ENCODE peak calls at places on chromosomes 2 and 18, in eight cellular contexts. J, W, I, U, B, S, X and P are unnamed samples.

GRCh38 chr2:192885569-192886160 is 690.9 kb upstream of the TMEFF2 start:
- DNase-seq in U (no peak), X (no peak), B (peak; percentile 0), I (no peak), J (no peak), S (no peak), W (no peak), P (no peak)

GRCh38 chr18:58687871-58688308 is 16.6 kb downstream of the MALT1 start:
- DNase-seq in X (no peak), S (no peak), B (no peak), U (no peak), I (no peak), W (no peak), J (no peak), P (no peak)

GRCh38 chr18:5895886-5896740 is 791 bp upstream of the TMEM200C start:
- DNase-seq in I (no peak), J (peak; percentile 74), B (no peak), X (peak; percentile 49), S (peak; percentile 76), W (peak; percentile 86), U (no peak), P (peak; percentile 63)

GRCh38 chr2:133817680-133818566 is 249.7 kb upstream of the NCKAP5 start:
- DNase-seq in X (no peak), B (peak; percentile 96), U (peak; percentile 15), I (no peak), J (no peak), W (no peak), S (peak; percentile 100), P (no peak)

GRCh38 chr2:212537311-212538155 is 1.1 kb downstream of the ERBB4 start:
- DNase-seq in B (no peak), I (no peak), S (peak; percentile 17), W (peak; percentile 68), J (no peak), X (peak; percentile 39), U (peak; percentile 19), P (peak; percentile 14)

GRCh38 chr2:62578837-62579640 is 73.0 kb upstream of the TMEM17 start:
- DNase-seq in U (peak; percentile 54), S (peak; percentile 83), B (peak; percentile 80), X (no peak), J (no peak), I (no peak), W (no peak), P (no peak)

GRCh38 chr2:62457555-62457954 is 48.4 kb downstream of the TMEM17 start:
- DNase-seq in J (no peak), U (no peak), X (no peak), W (peak; percentile 41), B (no peak), S (no peak), I (no peak), P (no peak)

GRCh38 chr2:152694161-152694661 is 23.1 kb downstream of the PRPF40A start:
- DNase-seq in S (peak; percentile 90), U (no peak), X (no peak), I (no peak), W (no peak), J (no peak), B (peak; percentile 89), P (no peak)

GRCh38 chr2:50786345-50786744 is 245.6 kb downstream of the NRXN1 start:
- DNase-seq in I (no peak), J (no peak), S (no peak), U (no peak), W (peak; percentile 59), X (no peak), B (no peak), P (no peak)

GRCh38 chr18:37666986-37667385 is 101.4 kb upstream of the CELF4 start:
- DNase-seq in J (no peak), B (no peak), U (no peak), I (no peak), W (no peak), S (no peak), X (no peak), P (no peak)

GRCh38 chr18:37668971-37669747 is 103.6 kb upstream of the CELF4 start:
- DNase-seq in S (no peak), X (no peak), W (peak; percentile 64), U (no peak), B (no peak), I (no peak), J (peak; percentile 42), P (peak; percentile 6)

GRCh38 chr18:37669991-37670534 is 104.5 kb upstream of the CELF4 start:
- DNase-seq in J (peak; percentile 18), W (no peak), I (no peak), X (no peak), B (no peak), U (no peak), S (no peak), P (no peak)

GRCh38 chr18:37665346-37665745 is 99.7 kb upstream of the CELF4 start:
- DNase-seq in S (no peak), X (no peak), W (no peak), U (no peak), J (no peak), I (no peak), B (no peak), P (no peak)

DNA sequence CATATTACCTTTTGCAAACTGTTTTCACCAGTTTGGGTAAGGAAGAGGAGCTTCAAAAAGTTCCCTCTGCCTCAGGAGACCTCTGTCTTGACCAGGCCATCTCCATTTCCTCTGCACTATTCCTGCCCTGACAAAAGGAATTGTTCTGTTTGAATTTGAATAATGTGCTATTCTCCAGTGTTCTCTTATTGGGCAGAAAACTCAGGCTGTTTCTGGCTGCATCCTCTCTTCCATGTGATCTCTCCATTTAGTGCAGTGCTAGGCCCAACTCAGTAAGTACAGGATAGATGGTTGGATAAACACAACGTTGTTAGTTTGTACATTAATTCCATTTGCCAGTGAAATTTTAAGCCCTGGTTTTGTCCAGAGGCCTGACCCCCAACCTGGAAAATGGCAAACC is 102.2 kb upstream of the CELF4 start:
- DNase-seq in B (no peak), X (no peak), S (no peak), U (no peak), J (no peak), W (no peak), I (no peak), P (no peak)
- TF ChIP-seq CTCF in B (no peak), X (no peak), S (no peak), U (no peak), J (no peak), W (no peak), I (no peak), P (no peak)

GRCh38 chr2:65456074-65456473 is 23.7 kb upstream of the SPRED2 start:
- DNase-seq in I (no peak), U (no peak), J (no peak), S (peak; percentile 92), X (no peak), W (no peak), B (peak; percentile 45), P (no peak)

GRCh38 chr2:65453916-65454315 is 21.5 kb upstream of the SPRED2 start:
- DNase-seq in W (no peak), U (peak; percentile 78), S (peak; percentile 69), B (no peak), J (no peak), I (no peak), X (no peak), P (no peak)

GRCh38 chr2:65458999-65459398 is 26.6 kb upstream of the SPRED2 start:
- DNase-seq in U (no peak), B (no peak), W (no peak), J (no peak), S (peak; percentile 79), I (no peak), X (no peak), P (no peak)

GRCh38 chr2:65452150-65452895 is 19.9 kb upstream of the SPRED2 start:
- DNase-seq in X (no peak), S (no peak), J (no peak), B (no peak), U (peak; percentile 70), W (no peak), I (no peak), P (no peak)

GRCh38 chr2:65456886-65457285 is 24.5 kb upstream of the SPRED2 start:
- DNase-seq in X (no peak), W (no peak), S (no peak), B (no peak), J (no peak), U (no peak), I (no peak), P (no peak)
- TF ChIP-seq CTCF in X (no peak), W (no peak), S (no peak), B (no peak), J (no peak), U (no peak), I (no peak), P (no peak)

DNA sequence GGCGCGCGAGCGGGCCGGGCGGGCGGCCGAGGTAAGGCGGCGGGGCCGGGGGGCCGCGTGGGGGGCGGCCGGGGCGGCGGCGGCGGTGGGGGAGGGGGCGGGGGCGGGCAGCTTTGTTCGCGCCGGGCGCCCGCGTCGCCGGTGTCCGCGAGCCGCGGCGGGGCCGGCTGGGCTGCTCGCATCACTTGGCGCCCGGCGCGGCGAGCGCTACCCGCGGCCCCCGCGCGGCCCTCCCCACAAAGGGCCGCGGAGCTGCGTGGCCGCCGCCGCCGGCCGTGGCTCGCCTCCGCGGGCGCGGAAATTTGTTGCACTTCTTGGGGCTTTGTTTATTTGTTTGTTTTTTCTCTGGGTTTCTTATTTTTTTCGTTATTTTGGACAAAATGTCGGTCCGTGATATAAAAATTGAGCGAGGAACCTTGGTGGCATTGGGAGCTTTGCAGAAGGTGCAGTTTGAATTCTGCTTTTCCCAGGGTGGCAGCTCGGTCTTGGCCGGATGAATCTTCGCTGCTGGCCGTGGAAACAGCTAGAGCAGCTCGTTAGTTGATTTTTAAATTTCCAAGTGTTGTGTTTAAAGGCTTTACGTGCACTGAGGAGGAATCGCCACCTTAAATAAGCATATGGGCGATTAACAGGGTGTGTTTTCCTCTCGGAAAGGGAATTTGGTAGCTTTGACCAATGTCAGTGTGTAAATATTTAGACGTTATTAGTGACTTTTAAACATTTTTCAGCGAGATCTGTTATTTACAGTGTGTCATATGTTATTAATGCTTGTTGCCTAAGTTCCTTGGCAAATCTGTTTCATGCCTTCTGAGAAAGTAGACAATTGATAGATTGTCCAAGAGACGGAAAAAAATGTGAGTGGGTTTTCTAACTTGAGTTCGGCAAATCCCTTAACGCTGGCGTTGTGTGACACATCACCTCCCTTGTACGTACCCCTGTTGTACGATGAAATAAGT is 816 bp downstream of the UBE2E3 start:
- DNase-seq in X (no peak), B (peak; percentile 47), W (peak; percentile 31), S (peak; percentile 66), U (peak; percentile 33), I (no peak), J (peak; percentile 59), P (no peak)
- TF ChIP-seq CTCF in X (no peak), B (no peak), W (no peak), S (no peak), U (no peak), I (no peak), J (no peak), P (no peak)

GRCh38 chr2:9221223-9221622 is 14.6 kb downstream of the ASAP2 start:
- DNase-seq in J (no peak), I (no peak), U (no peak), X (no peak), W (no peak), S (no peak), B (no peak), P (no peak)

GRCh38 chr2:9225806-9226205 is 19.2 kb downstream of the ASAP2 start:
- DNase-seq in S (no peak), X (no peak), J (no peak), B (no peak), W (no peak), I (no peak), U (no peak), P (no peak)

GRCh38 chr2:9219027-9219445 is 12.4 kb downstream of the ASAP2 start:
- DNase-seq in U (no peak), J (no peak), I (no peak), X (no peak), B (peak; percentile 55), S (peak; percentile 40), W (no peak), P (no peak)

GRCh38 chr2:9220201-9220600 is 13.6 kb downstream of the ASAP2 start:
- DNase-seq in S (no peak), U (no peak), I (no peak), W (no peak), J (no peak), X (no peak), B (no peak), P (no peak)

GRCh38 chr2:9222246-9222898 is 15.8 kb downstream of the ASAP2 start:
- DNase-seq in J (no peak), X (no peak), W (no peak), I (no peak), U (no peak), S (peak; percentile 43), B (no peak), P (no peak)
- TF ChIP-seq CTCF in J (no peak), X (no peak), W (no peak), I (no peak), U (no peak), S (no peak), B (no peak), P (no peak)